ENCODE peak calls at places on chromosomes 2 and 18, in six cellular contexts. One of them, this sample, is unnamed.

GRCh38 chr2:115910270-115910669 is 1467.8 kb downstream of the DPP10 start:
- DNase-seq in aorta: no peak
- DNase-seq in lower lobe of right lung: no peak
- DNase-seq in omental fat pad: no peak
- DNase-seq in fibroblast of mammary gland: no peak
- DNase-seq in Kasumi-1: no peak
- DNase-seq in this sample: no peak

GRCh38 chr18:23727707-23728493 is 38.6 kb downstream of the LAMA3 start:
- DNase-seq in omental fat pad: no peak
- DNase-seq in lower lobe of right lung: no peak
- DNase-seq in fibroblast of mammary gland: no peak
- DNase-seq in aorta: no peak
- DNase-seq in Kasumi-1: no peak
- DNase-seq in this sample: no peak

GRCh38 chr2:205273627-205274026 is 408.7 kb upstream of the NRP2 start:
- DNase-seq in omental fat pad: no peak
- DNase-seq in Kasumi-1: no peak
- DNase-seq in fibroblast of mammary gland: no peak
- DNase-seq in lower lobe of right lung: no peak
- DNase-seq in aorta: no peak
- DNase-seq in this sample: no peak

GRCh38 chr18:59008302-59008974 is 131.2 kb upstream of the SEC11C start:
- DNase-seq in fibroblast of mammary gland: peak
- DNase-seq in Kasumi-1: no peak
- DNase-seq in lower lobe of right lung: no peak
- DNase-seq in omental fat pad: no peak
- DNase-seq in aorta: no peak
- DNase-seq in this sample: no peak

GRCh38 chr2:20916604-20917286 is 93.8 kb upstream of the LDAH start:
- DNase-seq in Kasumi-1: no peak
- DNase-seq in aorta: no peak
- DNase-seq in omental fat pad: no peak
- DNase-seq in fibroblast of mammary gland: peak
- DNase-seq in lower lobe of right lung: no peak
- DNase-seq in this sample: peak

GRCh38 chr2:160472839-160473251 is 20.8 kb downstream of the RBMS1 start:
- DNase-seq in fibroblast of mammary gland: peak
- DNase-seq in omental fat pad: no peak
- DNase-seq in Kasumi-1: no peak
- DNase-seq in aorta: no peak
- DNase-seq in lower lobe of right lung: no peak
- DNase-seq in this sample: no peak

GRCh38 chr18:23133860-23134779 is 1.2 kb upstream of the CABLES1 start:
- DNase-seq in aorta: no peak
- DNase-seq in fibroblast of mammary gland: no peak
- DNase-seq in omental fat pad: no peak
- DNase-seq in lower lobe of right lung: peak
- DNase-seq in Kasumi-1: peak
- DNase-seq in this sample: peak

GRCh38 chr2:240589850-240590525 is 3.5 kb downstream of the CAPN10 start:
- DNase-seq in lower lobe of right lung: peak
- DNase-seq in omental fat pad: no peak
- DNase-seq in fibroblast of mammary gland: no peak
- DNase-seq in aorta: peak
- DNase-seq in Kasumi-1: no peak
- DNase-seq in this sample: no peak

GRCh38 chr2:209334188-209335017 is 89.4 kb upstream of the MAP2 start:
- DNase-seq in aorta: peak
- DNase-seq in fibroblast of mammary gland: peak
- DNase-seq in lower lobe of right lung: peak
- DNase-seq in Kasumi-1: peak
- DNase-seq in omental fat pad: peak
- DNase-seq in this sample: peak

GRCh38 chr18:45801396-45802004 is 24.0 kb upstream of the SIGLEC15 start:
- DNase-seq in Kasumi-1: no peak
- DNase-seq in fibroblast of mammary gland: no peak
- DNase-seq in lower lobe of right lung: no peak
- DNase-seq in omental fat pad: no peak
- DNase-seq in aorta: no peak
- DNase-seq in this sample: no peak

GRCh38 chr2:196279496-196279895 is 108.1 kb upstream of the STK17B start:
- DNase-seq in fibroblast of mammary gland: peak
- DNase-seq in aorta: no peak
- DNase-seq in Kasumi-1: no peak
- DNase-seq in lower lobe of right lung: no peak
- DNase-seq in omental fat pad: no peak
- DNase-seq in this sample: no peak

GRCh38 chr2:120617055-120617454 is 118.6 kb upstream of the GLI2 start:
- DNase-seq in lower lobe of right lung: no peak
- DNase-seq in aorta: peak
- DNase-seq in Kasumi-1: no peak
- DNase-seq in fibroblast of mammary gland: peak
- DNase-seq in omental fat pad: no peak
- DNase-seq in this sample: no peak

GRCh38 chr18:47595816-47596501 is 334.5 kb downstream of the SMAD2 start:
- DNase-seq in aorta: no peak
- DNase-seq in fibroblast of mammary gland: peak
- DNase-seq in Kasumi-1: no peak
- DNase-seq in lower lobe of right lung: no peak
- DNase-seq in omental fat pad: no peak
- DNase-seq in this sample: peak

GRCh38 chr18:49849331-49850217 is 36.2 kb upstream of the ACAA2 start:
- DNase-seq in lower lobe of right lung: peak
- DNase-seq in omental fat pad: peak
- DNase-seq in Kasumi-1: no peak
- DNase-seq in fibroblast of mammary gland: peak
- DNase-seq in aorta: no peak
- DNase-seq in this sample: peak

GRCh38 chr2:52818958-52819357 is 948.6 kb upstream of the CHAC2 start:
- DNase-seq in Kasumi-1: no peak
- DNase-seq in fibroblast of mammary gland: no peak
- DNase-seq in aorta: no peak
- DNase-seq in omental fat pad: no peak
- DNase-seq in lower lobe of right lung: no peak
- DNase-seq in this sample: no peak

GRCh38 chr2:138421971-138422335 is 79.6 kb upstream of the SPOPL start:
- DNase-seq in omental fat pad: no peak
- DNase-seq in lower lobe of right lung: no peak
- DNase-seq in fibroblast of mammary gland: peak
- DNase-seq in Kasumi-1: peak
- DNase-seq in aorta: no peak
- DNase-seq in this sample: no peak

GRCh38 chr18:58045265-58046086 is 1.4 kb downstream of the NEDD4L start:
- DNase-seq in lower lobe of right lung: peak
- DNase-seq in aorta: no peak
- DNase-seq in fibroblast of mammary gland: no peak
- DNase-seq in omental fat pad: peak
- DNase-seq in Kasumi-1: peak
- DNase-seq in this sample: peak

GRCh38 chr2:172472441-172473051 is 45.2 kb downstream of the ITGA6 start:
- DNase-seq in lower lobe of right lung: no peak
- DNase-seq in aorta: no peak
- DNase-seq in Kasumi-1: no peak
- DNase-seq in fibroblast of mammary gland: no peak
- DNase-seq in omental fat pad: no peak
- DNase-seq in this sample: no peak

GRCh38 chr18:47832348-47832747 is 98.1 kb downstream of the SMAD2 start:
- DNase-seq in fibroblast of mammary gland: no peak
- DNase-seq in omental fat pad: no peak
- DNase-seq in lower lobe of right lung: no peak
- DNase-seq in aorta: no peak
- DNase-seq in Kasumi-1: no peak
- DNase-seq in this sample: no peak

GRCh38 chr2:161204846-161205245 is 44.6 kb downstream of the TANK start:
- DNase-seq in aorta: no peak
- DNase-seq in omental fat pad: no peak
- DNase-seq in fibroblast of mammary gland: no peak
- DNase-seq in lower lobe of right lung: no peak
- DNase-seq in Kasumi-1: no peak
- DNase-seq in this sample: no peak

GRCh38 chr18:12032786-12033642 is 51.7 kb downstream of the IMPA2 start:
- DNase-seq in fibroblast of mammary gland: peak
- DNase-seq in Kasumi-1: no peak
- DNase-seq in omental fat pad: no peak
- DNase-seq in lower lobe of right lung: no peak
- DNase-seq in aorta: no peak
- DNase-seq in this sample: no peak

GRCh38 chr2:9110346-9110884 is 96.2 kb upstream of the ASAP2 start:
- DNase-seq in omental fat pad: no peak
- DNase-seq in aorta: no peak
- DNase-seq in lower lobe of right lung: no peak
- DNase-seq in fibroblast of mammary gland: no peak
- DNase-seq in Kasumi-1: no peak
- DNase-seq in this sample: no peak